ENCODE peak calls at places on chromosomes 12 and 14, in ten cellular contexts. S is nephron progenitor cell; W is HEK293T; E is smooth muscle cell of the brain vasculature; L is type B pancreatic cell; D is HT-29; G is CD8-positive, alpha-beta memory T cell; F is AG08396; N is NB4; J is mesendoderm. X is an unnamed sample.

GRCh38 chr14:58731465-58732330 is 93.9 kb downstream of the DACT1 start:
- DNase-seq in S (no peak), W (no peak), E (peak), D (peak), J (no peak), N (no peak), L (no peak), G (no peak), F (peak), X (no peak)

GRCh38 chr12:116319316-116319715 is 41.8 kb upstream of the MED13L start:
- DNase-seq in J (no peak), S (no peak), N (peak), D (no peak), E (no peak), L (no peak), F (peak), G (no peak), W (no peak), X (no peak)

GRCh38 chr14:104550849-104551728 is 28.5 kb upstream of the C14orf180 start:
- DNase-seq in D (peak), J (no peak), N (no peak), E (no peak), G (no peak), L (peak), S (no peak), F (no peak), W (no peak), X (no peak)

GRCh38 chr14:80602931-80603330 is 338.6 kb downstream of the CEP128 start:
- DNase-seq in J (no peak), N (no peak), E (no peak), G (no peak), L (no peak), D (no peak), W (no peak), F (no peak), S (no peak), X (no peak)

GRCh38 chr14:41606249-41607118 is at the start of gene LRFN5:
- DNase-seq in D (no peak), N (no peak), W (peak), G (no peak), F (peak), E (peak), S (peak), J (peak), L (peak), X (no peak)

GRCh38 chr12:47102845-47103666 is 23.3 kb upstream of the AMIGO2 start:
- DNase-seq in F (peak), W (no peak), L (no peak), D (no peak), S (no peak), N (no peak), J (no peak), E (no peak), G (no peak), X (no peak)

GRCh38 chr12:62190081-62190480 is 70.1 kb upstream of the USP15 start:
- DNase-seq in W (no peak), N (no peak), L (no peak), F (no peak), J (no peak), E (no peak), S (no peak), G (no peak), D (no peak), X (no peak)

GRCh38 chr12:1252758-1253157 is 261.7 kb downstream of the ERC1 start:
- DNase-seq in D (no peak), N (no peak), W (no peak), S (no peak), F (no peak), J (no peak), E (no peak), G (no peak), L (no peak), X (no peak)

GRCh38 chr12:132954471-132955048 is 1.5 kb downstream of the ZNF605 start:
- DNase-seq in J (no peak), S (no peak), L (no peak), D (no peak), F (no peak), G (no peak), W (no peak), N (peak), E (no peak), X (no peak)

GRCh38 chr12:76337583-76337982 is 10.6 kb downstream of the BBS10 start:
- DNase-seq in S (no peak), J (no peak), L (no peak), W (no peak), N (no peak), E (no peak), G (no peak), D (no peak), F (peak), X (no peak)

GRCh38 chr14:73723411-73723798 is 9.2 kb upstream of the PNMA1 start:
- DNase-seq in L (no peak), G (no peak), F (no peak), W (no peak), S (no peak), D (no peak), J (no peak), E (no peak), N (no peak), X (no peak)

GRCh38 chr12:52280319-52280795 is 5.9 kb downstream of the KRT86 start:
- DNase-seq in F (peak), E (no peak), L (peak), J (no peak), S (no peak), D (peak), N (peak), G (no peak), W (no peak), X (no peak)

GRCh38 chr12:130342842-130343241 is 5.2 kb downstream of the PIWIL1 start:
- DNase-seq in G (no peak), W (no peak), N (no peak), D (no peak), S (no peak), L (no peak), E (no peak), J (peak), F (no peak), X (no peak)

GRCh38 chr12:64252708-64253107 is 30.6 kb upstream of the KICS2 start:
- DNase-seq in J (no peak), N (peak), S (no peak), G (no peak), F (peak), D (no peak), W (no peak), L (no peak), E (no peak), X (no peak)

GRCh38 chr14:99546230-99546879 is 57.7 kb downstream of the CCDC85C start:
- DNase-seq in E (no peak), N (no peak), S (peak), J (peak), G (no peak), L (no peak), W (no peak), F (no peak), D (no peak), X (no peak)

GRCh38 chr12:2212971-2213869 is 160.4 kb downstream of the CACNA1C start:
- DNase-seq in W (peak), S (peak), G (no peak), D (no peak), N (no peak), E (no peak), J (peak), F (no peak), L (no peak), X (no peak)

GRCh38 chr12:88207921-88208640 is 66.0 kb downstream of the TMTC3 start:
- DNase-seq in G (no peak), W (no peak), J (no peak), D (no peak), N (peak), F (peak), L (no peak), S (no peak), E (no peak), X (no peak)

GRCh38 chr12:93918262-93918661 is 230.1 kb upstream of the PLXNC1 start:
- DNase-seq in L (no peak), N (no peak), F (peak), J (no peak), G (no peak), W (no peak), D (no peak), S (no peak), E (no peak), X (no peak)

GRCh38 chr14:37973031-37973908 is 234.4 kb upstream of the SSTR1 start:
- DNase-seq in F (no peak), N (no peak), E (no peak), L (no peak), W (no peak), G (no peak), S (no peak), J (no peak), D (no peak), X (no peak)

GRCh38 chr12:62726471-62726980 is 208.4 kb downstream of the PPM1H start:
- DNase-seq in D (no peak), L (no peak), F (no peak), G (no peak), W (no peak), N (no peak), S (no peak), J (no peak), E (no peak), X (no peak)

GRCh38 chr12:131043401-131043871 is 89.7 kb downstream of the ADGRD1 start:
- DNase-seq in D (no peak), G (no peak), J (no peak), W (no peak), L (no peak), F (no peak), E (no peak), S (no peak), N (no peak), X (no peak)

GRCh38 chr14:61145258-61145902 is 135.8 kb downstream of the TMEM30B start:
- DNase-seq in L (no peak), J (peak), D (no peak), S (no peak), F (peak), G (no peak), W (no peak), E (no peak), N (no peak), X (no peak)

GRCh38 chr12:121803861-121804416 is at the start of gene SETD1B:
- DNase-seq in F (no peak), D (peak), S (peak), W (no peak), E (no peak), N (peak), J (peak), G (peak), L (no peak), X (peak)

GRCh38 chr14:102900631-102901571 is 21.6 kb upstream of the AMN start:
- DNase-seq in N (no peak), S (no peak), W (no peak), F (no peak), J (no peak), D (no peak), E (no peak), G (peak), L (no peak), X (no peak)

GRCh38 chr12:113135178-113136127 is at the start of gene RASAL1:
- DNase-seq in E (no peak), J (peak), F (no peak), D (peak), G (peak), L (no peak), W (peak), N (peak), S (peak), X (peak)

X was measured in T-helper 9 cell.